ENCODE peak calls at places on chromosomes 16 and 17, in ten cellular contexts. N is adrenal gland, K is uterus, G is pancreas, I is IMR-90, H is mammary epithelial cell, C is heart right ventricle, L is psoas muscle, O is endothelial cell of umbilical vein, Q is stomach. A is an unnamed sample.

GRCh38 chr16:24917236-24917635 is 71.5 kb downstream of the SLC5A11 start:
- DNase-seq in N (no peak), K (no peak), G (no peak), I (no peak), H (no peak), C (no peak), L (no peak), O (no peak), Q (no peak), A (no peak)

GRCh38 chr17:17666111-17666714 is 15.0 kb upstream of the RAI1 start:
- DNase-seq in N (no peak), K (no peak), G (no peak), I (peak; percentile 82), H (peak; percentile 82), C (no peak), L (peak; percentile 33), O (no peak), Q (peak; percentile 28), A (no peak)

GRCh38 chr17:50035930-50036329 is 20.0 kb upstream of the ITGA3 start:
- DNase-seq in N (no peak), K (no peak), G (no peak), I (no peak), H (no peak), C (no peak), L (no peak), O (no peak), Q (no peak), A (no peak)

GRCh38 chr17:5237541-5238016 is 2.9 kb upstream of the SCIMP start:
- DNase-seq in N (peak; percentile 43), K (no peak), G (no peak), I (peak; percentile 50), H (peak; percentile 40), C (peak; percentile 30), L (no peak), O (peak; percentile 64), Q (peak; percentile 61), A (peak; percentile 64)

GRCh38 chr16:47004652-47005051 is 31.2 kb upstream of the DNAJA2 start:
- DNase-seq in N (no peak), K (no peak), G (no peak), I (no peak), H (no peak), C (no peak), L (no peak), O (no peak), Q (no peak), A (no peak)

GRCh38 chr17:28363186-28363585 is 1.8 kb downstream of the SEBOX start:
- DNase-seq in N (no peak), K (no peak), G (no peak), I (no peak), H (no peak), C (no peak), L (no peak), O (no peak), Q (no peak), A (no peak)

GRCh38 chr16:69796285-69797118 is 34.4 kb downstream of the WWP2 start:
- DNase-seq in N (peak; percentile 49), K (peak; percentile 38), G (no peak), I (peak; percentile 77), H (peak; percentile 49), C (peak; percentile 40), L (no peak), O (peak; percentile 71), Q (no peak), A (no peak)

GRCh38 chr16:10181196-10182162 is 749 bp downstream of the GRIN2A start:
- DNase-seq in N (peak; percentile 40), K (peak; percentile 32), G (peak; percentile 50), I (peak; percentile 11), H (peak; percentile 63), C (peak; percentile 45), L (peak; percentile 61), O (peak; percentile 35), Q (peak; percentile 71), A (peak; percentile 87)

GRCh38 chr16:13021996-13022395 is 120.6 kb downstream of the SHISA9 start:
- DNase-seq in N (no peak), K (no peak), G (no peak), I (no peak), H (peak; percentile 78), C (no peak), L (no peak), O (no peak), Q (no peak), A (no peak)

GRCh38 chr16:31472559-31473203 is 729 bp downstream of the TGFB1I1 start:
- DNase-seq in N (peak; percentile 97), K (peak; percentile 97), G (peak; percentile 69), I (peak; percentile 88), H (peak; percentile 90), C (peak; percentile 92), L (peak; percentile 94), O (peak; percentile 81), Q (peak; percentile 87), A (peak; percentile 94)

GRCh38 chr16:78353610-78354009 is 254.2 kb downstream of the WWOX start:
- DNase-seq in N (no peak), K (no peak), G (no peak), I (no peak), H (no peak), C (no peak), L (no peak), O (peak; percentile 0), Q (no peak), A (no peak)

DNA sequence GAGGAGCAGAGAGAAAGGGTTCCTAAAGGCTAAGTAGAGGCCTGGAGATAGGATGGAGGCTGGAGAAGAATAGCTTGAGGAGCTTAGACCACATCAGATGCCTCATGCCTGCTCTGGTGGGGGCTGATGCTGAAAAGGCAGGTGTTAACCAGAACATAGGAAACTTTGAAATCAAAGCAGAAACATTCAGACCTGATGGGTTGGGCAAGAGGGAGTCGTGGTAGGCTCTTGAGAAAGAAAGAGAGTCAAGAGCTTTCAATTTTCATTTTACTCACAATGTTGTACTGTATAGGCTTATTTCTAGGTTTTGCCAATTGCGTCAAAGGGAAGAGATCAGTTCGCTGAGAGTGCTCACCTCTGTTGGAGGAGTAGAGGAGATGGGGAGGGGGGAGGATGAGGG is 406.6 kb upstream of the SALL1 start:
- DNase-seq in N (no peak), K (no peak), G (no peak), I (no peak), H (no peak), C (no peak), L (no peak), O (no peak), Q (no peak), A (no peak)
- H3K27ac ChIP-seq in N (no peak overlapping the region), K (peak overlapping the region; percentile 50), G (no peak overlapping the region), I (no peak overlapping the region), H (no peak overlapping the region), C (no peak overlapping the region), L (no peak overlapping the region), O (no peak overlapping the region), Q (no peak overlapping the region), A (no peak overlapping the region)

GRCh38 chr17:77325537-77325825 is 184.7 kb downstream of the SEC14L1 start:
- DNase-seq in N (no peak), K (no peak), G (no peak), I (no peak), H (no peak), C (no peak), L (no peak), O (no peak), Q (no peak), A (no peak)
- H3K4me3 ChIP-seq in N (no peak overlapping the region), K (no peak overlapping the region), G (no peak overlapping the region), I (no peak overlapping the region), H (no peak overlapping the region), C (no peak overlapping the region), L (no peak overlapping the region), O (no peak overlapping the region), Q (no peak overlapping the region), A (no peak overlapping the region)

GRCh38 chr17:68599091-68599872 is 1.9 kb downstream of the FAM20A start:
- DNase-seq in N (no peak), K (peak; percentile 43), G (no peak), I (no peak), H (no peak), C (no peak), L (no peak), O (no peak), Q (no peak), A (no peak)

GRCh38 chr17:68599873-68600122 is 1.4 kb downstream of the FAM20A start:
- DNase-seq in N (no peak), K (peak; percentile 28), G (no peak), I (no peak), H (no peak), C (no peak), L (peak; percentile 56), O (no peak), Q (no peak), A (no peak)

GRCh38 chr17:68598074-68598473 is 3.1 kb downstream of the FAM20A start:
- DNase-seq in N (no peak), K (no peak), G (no peak), I (no peak), H (no peak), C (no peak), L (no peak), O (no peak), Q (no peak), A (no peak)

GRCh38 chr17:68600123-68600880 is 865 bp downstream of the FAM20A start:
- DNase-seq in N (no peak), K (peak; percentile 68), G (no peak), I (no peak), H (peak; percentile 27), C (peak; percentile 24), L (peak; percentile 63), O (no peak), Q (peak; percentile 72), A (peak; percentile 50)

DNA sequence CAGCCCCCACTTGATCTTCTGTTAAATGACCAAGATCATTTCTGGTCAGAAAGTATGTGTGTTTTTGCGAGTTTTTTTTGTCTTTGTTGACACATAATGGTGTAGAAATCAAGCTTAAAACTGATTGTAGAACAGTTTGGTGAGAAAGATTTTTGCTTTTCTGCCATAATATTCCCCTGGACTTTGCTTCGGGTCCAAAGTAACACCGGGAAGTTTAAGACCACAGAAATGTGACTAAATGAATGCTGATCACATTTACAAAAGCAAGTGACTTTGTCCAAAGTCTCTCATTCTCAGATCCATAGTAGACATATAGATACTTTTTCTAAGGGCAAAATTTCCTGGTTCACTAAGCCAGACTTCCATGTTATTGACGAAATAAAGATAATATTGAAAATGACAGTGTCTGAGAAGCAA is 2.6 kb downstream of the FAM20A start:
- DNase-seq in N (no peak), K (no peak), G (no peak), I (no peak), H (no peak), C (no peak), L (no peak), O (no peak), Q (no peak), A (no peak)
- H3K27me3 ChIP-seq in N (peaks cover 26% of the 10 kb centered on the region), K (no peaks in the 10 kb centered on the region), G (no peaks in the 10 kb centered on the region), I (peaks cover 52% of the 10 kb centered on the region), H (peaks cover 15% of the 10 kb centered on the region), C (no peaks in the 10 kb centered on the region), L (peaks cover 11% of the 10 kb centered on the region), O (peaks cover 53% of the 10 kb centered on the region), Q (no peaks in the 10 kb centered on the region), A (no peaks in the 10 kb centered on the region)

DNA sequence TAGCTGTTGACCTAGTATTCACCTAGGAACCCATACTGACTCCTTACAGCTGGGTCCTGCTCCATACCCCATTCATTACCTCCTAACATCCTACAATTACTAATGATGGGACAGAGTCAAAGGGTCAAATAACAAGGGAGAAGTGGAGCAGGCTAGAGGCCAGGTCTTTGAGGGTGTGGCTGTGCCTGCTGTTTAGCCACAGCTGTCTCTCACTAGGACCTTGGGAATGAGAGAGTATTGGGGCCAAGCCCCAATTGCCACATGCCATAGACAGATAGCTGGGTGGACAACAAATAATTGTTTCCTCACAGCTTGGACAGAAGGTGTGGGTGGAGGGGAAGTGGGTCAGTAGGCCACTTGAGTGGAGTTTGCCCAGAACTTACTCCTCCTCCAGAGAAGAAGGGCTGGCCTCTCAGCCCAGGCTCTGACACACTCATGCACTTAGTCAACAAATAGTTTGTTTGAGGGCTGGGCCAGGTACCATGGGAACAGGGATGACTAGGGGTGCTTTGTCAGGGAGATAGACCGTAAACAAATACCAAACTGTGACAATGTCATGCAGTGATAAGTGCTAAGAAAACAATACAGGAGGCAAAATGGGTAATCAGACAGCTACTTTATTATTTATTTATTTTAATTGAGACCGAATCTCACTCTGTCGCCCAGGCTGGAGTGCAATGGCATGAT is 10.2 kb upstream of the CENPT start:
- DNase-seq in N (peak; percentile 95), K (peak; percentile 82), G (peak; percentile 86), I (peak; percentile 92), H (peak; percentile 96), C (peak; percentile 79), L (peak; percentile 92), O (peak; percentile 89), Q (peak; percentile 65), A (peak; percentile 75)
- H3K27ac ChIP-seq in N (no peak overlapping the region), K (peak overlapping the region; percentile 76), G (peak overlapping the region; percentile 85), I (no peak overlapping the region), H (peak overlapping the region; percentile 93), C (peak overlapping the region; percentile 87), L (peak overlapping the region; percentile 87), O (peak overlapping the region; percentile 77), Q (peak overlapping the region; percentile 21), A (peak overlapping the region; percentile 85)

A was measured in right cardiac atrium.